ENCODE peak calls at places on chromosomes 1 and 21, in nine cellular contexts. R, A, M, C, L, E, B, T and V are unnamed samples.

GRCh38 chr21:41536076-41536826 is 28.3 kb upstream of the TMPRSS2 start:
- DNase-seq in C (no peak), E (no peak), L (no peak), A (no peak), T (no peak), M (no peak), R (no peak), B (no peak), V (no peak)

GRCh38 chr1:180503274-180503862 is 991 bp upstream of the ACBD6 start:
- DNase-seq in C (no peak), A (peak), R (no peak), M (no peak), B (no peak), E (no peak), T (no peak), L (no peak), V (no peak)

GRCh38 chr1:112840631-112841624 is 115.1 kb downstream of the SLC16A1 start:
- DNase-seq in M (no peak), E (no peak), T (peak), C (no peak), L (no peak), A (peak), B (no peak), R (no peak), V (peak)

GRCh38 chr1:169288011-169288414 is 79.6 kb downstream of the NME7 start:
- DNase-seq in M (no peak), B (no peak), E (no peak), R (no peak), L (no peak), T (no peak), C (no peak), A (peak), V (peak)

GRCh38 chr21:43869486-43870325 is 4.7 kb downstream of the AGPAT3 start:
- DNase-seq in E (no peak), A (no peak), T (no peak), R (no peak), C (no peak), M (no peak), B (no peak), L (no peak), V (no peak)

GRCh38 chr1:115729765-115730164 is 38.7 kb downstream of the CASQ2 start:
- DNase-seq in L (no peak), B (no peak), E (no peak), C (no peak), T (no peak), A (no peak), M (no peak), R (no peak), V (no peak)

GRCh38 chr1:169120066-169120465 is 13.6 kb downstream of the ATP1B1 start:
- DNase-seq in L (no peak), A (no peak), E (no peak), C (no peak), R (no peak), M (no peak), T (no peak), B (no peak), V (peak)

GRCh38 chr1:205243355-205244191 is 15.8 kb downstream of the TMCC2 start:
- DNase-seq in L (no peak), R (no peak), T (no peak), B (peak), A (no peak), E (no peak), C (no peak), M (no peak), V (no peak)

GRCh38 chr1:8228253-8228652 is 89.7 kb upstream of the SLC45A1 start:
- DNase-seq in B (no peak), C (no peak), T (no peak), M (no peak), A (no peak), R (no peak), E (no peak), L (no peak), V (no peak)